ENCODE peak calls at places on chromosomes 2 and 18, in seven cellular contexts. F is germinal center; T is SJSA1; N is MCF 10A; C is endothelial cell; D is activated naive CD8-positive, alpha-beta T cell treated with anti-CD3 and anti-CD28 coated beads, Interleukin-2, amount 50 U/mL, for 24 hours; I is NCI-H2081. L is an unnamed sample.

GRCh38 chr2:20400306-20400705 is 46.6 kb upstream of the RHOB start:
- DNase-seq in F (no peak), T (no peak), N (no peak), C (no peak), D (no peak), I (no peak), L (no peak)

GRCh38 chr2:213934560-213934959 is 476.3 kb upstream of the VWC2L start:
- DNase-seq in F (peak), T (no peak), N (peak), C (peak), D (no peak), I (no peak), L (no peak)

GRCh38 chr2:43509886-43510285 is 86.0 kb downstream of the THADA start:
- DNase-seq in F (no peak), T (no peak), N (no peak), C (no peak), D (no peak), I (no peak), L (no peak)

GRCh38 chr2:231399046-231399852 is 3.7 kb downstream of the B3GNT7 start:
- DNase-seq in F (no peak), T (no peak), N (no peak), C (no peak), D (no peak), I (no peak), L (no peak)

GRCh38 chr2:235573331-235574221 is 79.7 kb downstream of the AGAP1 start:
- DNase-seq in F (no peak), T (no peak), N (no peak), C (no peak), D (no peak), I (peak), L (peak)

GRCh38 chr2:48319863-48320262 is 210.1 kb upstream of the STON1 start:
- DNase-seq in F (peak), T (no peak), N (no peak), C (no peak), D (no peak), I (no peak), L (no peak)

GRCh38 chr2:2681611-2682295 is 350.7 kb upstream of the MYT1L start:
- DNase-seq in F (no peak), T (no peak), N (no peak), C (no peak), D (no peak), I (no peak), L (no peak)

GRCh38 chr2:143936758-143937562 is 583.0 kb downstream of the ZEB2 start:
- DNase-seq in F (peak), T (peak), N (no peak), C (peak), D (peak), I (peak), L (peak)

GRCh38 chr18:10320201-10320600 is 134.2 kb upstream of the APCDD1 start:
- DNase-seq in F (no peak), T (no peak), N (no peak), C (no peak), D (no peak), I (no peak), L (no peak)

GRCh38 chr2:20576598-20577115 is 74.2 kb downstream of the HS1BP3 start:
- DNase-seq in F (no peak), T (no peak), N (no peak), C (no peak), D (peak), I (no peak), L (no peak)

GRCh38 chr18:76977108-76977621 is 154.8 kb downstream of the ZNF236 start:
- DNase-seq in F (no peak), T (peak), N (no peak), C (no peak), D (no peak), I (peak), L (peak)

GRCh38 chr18:58438161-58438983 is 190.5 kb downstream of the ALPK2 start:
- DNase-seq in F (no peak), T (no peak), N (no peak), C (no peak), D (no peak), I (no peak), L (no peak)

GRCh38 chr2:15563227-15564100 is 2.3 kb upstream of the NBAS start:
- DNase-seq in F (no peak), T (no peak), N (no peak), C (no peak), D (no peak), I (no peak), L (no peak)

GRCh38 chr18:48949051-48949605 is 1.6 kb downstream of the SMAD7 start:
- DNase-seq in F (no peak), T (peak), N (peak), C (no peak), D (peak), I (peak), L (peak)

GRCh38 chr2:230981704-230982103 is 14.2 kb upstream of the SPATA3 start:
- DNase-seq in F (no peak), T (no peak), N (no peak), C (no peak), D (peak), I (no peak), L (no peak)

GRCh38 chr2:237355726-237356125 is 58.2 kb downstream of the COL6A3 start:
- DNase-seq in F (no peak), T (no peak), N (no peak), C (no peak), D (no peak), I (no peak), L (no peak)

GRCh38 chr2:37326285-37326684 is 1.7 kb upstream of the PRKD3 start:
- DNase-seq in F (no peak), T (peak), N (peak), C (no peak), D (no peak), I (no peak), L (no peak)

GRCh38 chr2:159101755-159102489 is 133.5 kb downstream of the TANC1 start:
- DNase-seq in F (no peak), T (no peak), N (no peak), C (no peak), D (no peak), I (no peak), L (no peak)

GRCh38 chr2:7707723-7708122 is 790.5 kb downstream of the RNF144A start:
- DNase-seq in F (no peak), T (no peak), N (peak), C (no peak), D (no peak), I (no peak), L (no peak)

GRCh38 chr18:35127201-35127600 is 86.0 kb downstream of the MAPRE2 start:
- DNase-seq in F (no peak), T (no peak), N (peak), C (no peak), D (no peak), I (no peak), L (no peak)

GRCh38 chr18:53421869-53422268 is 802.6 kb downstream of the MBD2 start:
- DNase-seq in F (no peak), T (no peak), N (no peak), C (no peak), D (no peak), I (no peak), L (no peak)

GRCh38 chr2:120258140-120258539 is 5.5 kb downstream of the RALB start:
- DNase-seq in F (no peak), T (no peak), N (no peak), C (no peak), D (no peak), I (no peak), L (no peak)

GRCh38 chr2:101518470-101519172 is 43.7 kb upstream of the RFX8 start:
- DNase-seq in F (no peak), T (peak), N (peak), C (peak), D (no peak), I (peak), L (peak)

GRCh38 chr18:48924621-48925601 is 25.9 kb downstream of the SMAD7 start:
- DNase-seq in F (no peak), T (no peak), N (no peak), C (no peak), D (peak), I (no peak), L (no peak)

GRCh38 chr2:120834206-120834605 is 98.5 kb downstream of the GLI2 start:
- DNase-seq in F (no peak), T (no peak), N (no peak), C (no peak), D (no peak), I (no peak), L (no peak)

L was measured in NCI-H1092 treated with DMSO at 0.1 percent for 48 hours.